ENCODE peak calls at places on chromosomes 13 and 19, in six cellular contexts. U, O, X, Z, K and M are unnamed samples.

GRCh38 chr13:50635504-50635903 is 208.0 kb downstream of the DLEU7 start:
- DNase-seq in X (no peak), K (peak; percentile 98), U (no peak), Z (peak; percentile 71), O (no peak), M (no peak)

GRCh38 chr13:50612717-50613116 is 230.8 kb downstream of the DLEU7 start:
- DNase-seq in Z (no peak), K (no peak), O (no peak), U (no peak), X (no peak), M (no peak)

GRCh38 chr13:97125810-97126738 is 96.1 kb upstream of the MBNL2 start:
- DNase-seq in O (no peak), Z (no peak), U (no peak), X (peak; percentile 48), K (peak; percentile 49), M (no peak)

GRCh38 chr19:14318873-14319272 is 62.4 kb upstream of the ADGRE5 start:
- DNase-seq in X (peak; percentile 50), K (no peak), Z (no peak), U (no peak), O (no peak), M (no peak)

GRCh38 chr13:83827338-83827737 is 54.9 kb downstream of the SLITRK1 start:
- DNase-seq in O (no peak), X (no peak), K (no peak), Z (no peak), U (no peak), M (no peak)

GRCh38 chr19:38842439-38843174 is 7.2 kb downstream of the HNRNPL start:
- DNase-seq in U (no peak), K (no peak), O (no peak), Z (no peak), X (no peak), M (no peak)

GRCh38 chr13:106610511-106610910 is 42.6 kb upstream of the ARGLU1 start:
- DNase-seq in Z (no peak), U (no peak), O (peak; percentile 77), K (peak; percentile 31), X (no peak), M (no peak)

GRCh38 chr19:55212447-55212846 is 3.1 kb upstream of the PTPRH start:
- DNase-seq in Z (no peak), X (no peak), O (no peak), K (no peak), U (no peak), M (no peak)

GRCh38 chr13:22926176-22927007 is 254.4 kb upstream of the SGCG start:
- DNase-seq in K (peak; percentile 8), U (no peak), Z (no peak), X (no peak), O (no peak), M (no peak)

GRCh38 chr13:82565191-82565590 is 1317.1 kb downstream of the SLITRK1 start:
- DNase-seq in Z (no peak), U (no peak), O (no peak), X (no peak), K (no peak), M (no peak)

GRCh38 chr13:32261567-32261966 is 53.6 kb downstream of the ZAR1L start:
- DNase-seq in X (no peak), U (peak; percentile 41), K (peak; percentile 97), O (peak; percentile 94), Z (peak; percentile 87), M (peak; percentile 85)

GRCh38 chr19:7177926-7178325 is 108.4 kb downstream of the ZNF557 start:
- DNase-seq in U (no peak), K (peak; percentile 56), Z (no peak), X (no peak), O (no peak), M (no peak)

GRCh38 chr13:96780105-96780504 is 214.2 kb downstream of the OXGR1 start:
- DNase-seq in X (no peak), Z (no peak), K (peak; percentile 21), U (no peak), O (peak; percentile 6), M (no peak)

GRCh38 chr19:20039203-20039723 is at the start of gene ZNF682:
- DNase-seq in O (peak; percentile 97), K (peak; percentile 96), X (peak; percentile 97), Z (peak; percentile 97), U (peak; percentile 97), M (peak; percentile 96)

GRCh38 chr13:52738719-52739467 is 727 bp downstream of the CNMD start:
- DNase-seq in U (no peak), O (no peak), Z (no peak), X (no peak), K (no peak), M (no peak)

GRCh38 chr13:44280461-44280860 is 93.2 kb upstream of the SERP2 start:
- DNase-seq in U (no peak), X (no peak), K (no peak), O (peak; percentile 76), Z (no peak), M (peak; percentile 36)

GRCh38 chr13:34076943-34077703 is 259.2 kb downstream of the RFC3 start:
- DNase-seq in X (no peak), O (peak; percentile 41), K (peak; percentile 56), U (no peak), Z (no peak), M (no peak)

GRCh38 chr19:29596885-29597525 is 9.1 kb upstream of the POP4 start:
- DNase-seq in O (peak; percentile 9), K (peak; percentile 52), U (no peak), Z (no peak), X (peak; percentile 28), M (no peak)

GRCh38 chr19:17332677-17333581 is 1.7 kb downstream of the ANO8 start:
- DNase-seq in K (peak; percentile 49), O (no peak), Z (no peak), X (peak; percentile 75), U (no peak), M (no peak)

GRCh38 chr19:49912965-49913685 is 15.9 kb upstream of the ATF5 start:
- DNase-seq in K (no peak), O (no peak), Z (no peak), X (no peak), U (no peak), M (no peak)

GRCh38 chr13:65744761-65745160 is 1485.4 kb downstream of the PCDH9 start:
- DNase-seq in K (peak; percentile 65), O (no peak), Z (no peak), U (no peak), X (no peak), M (no peak)

GRCh38 chr19:39846176-39846677 is at the start of gene FBL:
- DNase-seq in K (peak; percentile 93), O (peak; percentile 79), X (peak; percentile 96), U (peak; percentile 99), Z (peak; percentile 97), M (peak; percentile 95)

GRCh38 chr13:19605161-19605955 is 28.1 kb upstream of the MPHOSPH8 start:
- DNase-seq in X (no peak), O (no peak), Z (no peak), U (no peak), K (no peak), M (no peak)

GRCh38 chr13:92355213-92355612 is 871.4 kb upstream of the GPC6 start:
- DNase-seq in O (peak; percentile 32), X (peak; percentile 74), K (peak; percentile 74), U (no peak), Z (no peak), M (no peak)

GRCh38 chr19:48815870-48816501 is 5.2 kb upstream of the BCAT2 start:
- DNase-seq in X (peak; percentile 50), U (peak; percentile 62), Z (no peak), O (no peak), K (no peak), M (no peak)

GRCh38 chr13:28204690-28205443 is 66.5 kb downstream of the PAN3 start:
- DNase-seq in K (no peak), U (no peak), O (no peak), Z (no peak), X (no peak), M (no peak)

GRCh38 chr19:19444694-19445155 is 39.2 kb downstream of the GATAD2A start:
- DNase-seq in O (no peak), K (peak; percentile 54), U (peak; percentile 56), X (no peak), Z (no peak), M (no peak)

GRCh38 chr19:56290104-56290503 is 17.6 kb downstream of the EDDM13 start:
- DNase-seq in Z (no peak), K (no peak), O (no peak), X (no peak), U (no peak), M (no peak)

DNA sequence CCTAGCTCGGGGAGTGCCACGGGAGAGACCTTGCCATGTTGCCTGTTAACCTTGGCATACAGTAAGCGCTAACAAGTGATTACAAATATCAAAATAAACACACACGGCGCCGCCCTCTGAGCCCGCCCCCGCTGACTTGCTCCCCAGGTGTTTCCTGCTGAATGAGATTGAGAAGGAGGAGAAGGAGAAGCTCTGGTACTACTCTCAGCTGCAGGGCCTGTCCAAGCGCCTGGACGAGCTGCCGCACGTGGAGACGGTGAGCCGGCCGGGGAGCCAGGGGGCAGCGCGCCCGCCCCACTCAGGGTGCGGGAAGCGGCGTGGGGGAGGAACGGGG is 5.0 kb downstream of the APC2 start:
- DNase-seq in O (no peak), K (no peak), U (peak; percentile 54), Z (no peak), X (no peak), M (no peak)
- H3K4me3 ChIP-seq in O (no peak overlapping the region), K (no peak overlapping the region), U (peak overlapping the region; percentile 2), Z (no peak overlapping the region), X (no peak overlapping the region), M (no peak overlapping the region)

DNA sequence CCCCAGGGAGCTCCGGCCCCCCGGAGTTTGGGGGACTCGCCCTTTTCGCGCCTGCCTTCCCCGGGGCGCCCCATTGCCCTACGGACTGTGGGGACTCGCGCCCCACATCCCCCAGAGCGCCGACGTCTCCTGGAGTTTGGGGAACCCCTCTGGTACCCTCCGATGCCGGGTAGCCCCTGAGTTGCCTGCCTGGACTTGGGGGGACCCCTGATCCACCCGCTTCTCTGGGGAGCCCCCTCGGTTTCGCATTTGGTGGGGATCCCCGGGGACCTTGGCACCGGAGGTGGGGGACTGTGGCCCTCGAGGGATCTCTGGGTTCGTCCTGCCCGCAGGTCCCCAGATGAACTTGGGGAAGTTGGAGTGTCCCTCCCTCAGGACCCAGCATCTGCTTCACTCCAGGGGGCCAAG is 782 bp downstream of the EFNA2 start:
- DNase-seq in Z (no peak), U (no peak), X (no peak), K (no peak), O (no peak), M (no peak)
- TF ChIP-seq CTCF in Z (no peak), U (no peak), X (no peak), K (no peak), O (no peak), M (no peak)

GRCh38 chr19:42313840-42314755 is 989 bp downstream of the TMEM145 start:
- DNase-seq in K (no peak), O (no peak), X (no peak), U (no peak), Z (no peak), M (no peak)
- H3K4me3 ChIP-seq in K (no peak overlapping the region), O (no peak overlapping the region), X (peak overlapping the region; percentile 84), U (peak overlapping the region; percentile 47), Z (no peak overlapping the region), M (no peak overlapping the region)

DNA sequence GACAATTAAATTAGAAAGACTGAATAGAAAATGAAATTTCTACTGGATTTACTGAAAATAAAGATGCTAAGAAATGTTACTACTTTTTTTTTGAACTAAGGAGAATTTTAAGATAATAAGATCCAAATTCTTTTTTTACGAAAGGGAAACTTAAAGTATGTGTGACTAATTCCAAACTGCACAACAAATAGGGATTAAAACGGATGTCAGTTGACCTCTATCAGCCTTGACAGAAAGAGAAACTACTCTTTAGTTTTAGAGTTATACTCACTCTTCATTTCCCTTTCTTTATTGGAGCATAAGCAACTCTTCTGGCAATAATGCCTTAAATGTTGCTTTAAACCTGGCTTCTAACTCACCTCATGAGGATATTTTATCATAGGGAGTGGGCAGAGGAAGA is 273.8 kb downstream of the SLITRK6 start:
- DNase-seq in X (no peak), U (no peak), O (no peak), Z (no peak), K (no peak), M (no peak)
- TF ChIP-seq CTCF in X (no peak), U (no peak), O (no peak), Z (no peak), K (no peak), M (no peak)